ENCODE peak calls at places on chromosomes 2 and 18, in four cellular contexts. X, Z, H and G are unnamed samples.

GRCh38 chr2:7084601-7085000 is 167.4 kb downstream of the RNF144A start:
- DNase-seq in X (no peak), Z (no peak), H (no peak), G (no peak)

GRCh38 chr2:42663106-42663755 is 94.8 kb downstream of the MTA3 start:
- DNase-seq in X (peak; percentile 77), Z (peak; percentile 63), H (peak; percentile 82), G (peak; percentile 65)

GRCh38 chr18:48928787-48929186 is 22.0 kb downstream of the SMAD7 start:
- DNase-seq in X (peak; percentile 42), Z (no peak), H (no peak), G (no peak)

GRCh38 chr2:31469648-31470047 is 55.1 kb upstream of the XDH start:
- DNase-seq in X (no peak), Z (no peak), H (no peak), G (peak; percentile 16)

GRCh38 chr2:95023222-95023597 is 2.3 kb upstream of the MAL start:
- DNase-seq in X (no peak), Z (no peak), H (no peak), G (peak; percentile 19)

GRCh38 chr2:121529439-121530209 is 1.1 kb upstream of the RNU4ATAC start:
- DNase-seq in X (peak; percentile 40), Z (peak; percentile 78), H (peak; percentile 86), G (peak; percentile 67)

GRCh38 chr18:64720781-64721464 is 572.0 kb upstream of the LINC00305 start:
- DNase-seq in X (no peak), Z (peak; percentile 49), H (no peak), G (no peak)

GRCh38 chr18:524496-524895 is 24.0 kb upstream of the COLEC12 start:
- DNase-seq in X (peak; percentile 78), Z (no peak), H (no peak), G (no peak)

GRCh38 chr2:46876741-46877384 is 38.7 kb downstream of the MCFD2 start:
- DNase-seq in X (peak; percentile 88), Z (no peak), H (no peak), G (peak; percentile 79)

GRCh38 chr18:26862084-26862483 is 3.4 kb downstream of the AQP4 start:
- DNase-seq in X (no peak), Z (no peak), H (no peak), G (no peak)

GRCh38 chr2:83003555-83003954 is 1455.5 kb downstream of the SUCLG1 start:
- DNase-seq in X (no peak), Z (no peak), H (no peak), G (no peak)

GRCh38 chr2:233572468-233572867 is 5.9 kb upstream of the USP40 start:
- DNase-seq in X (no peak), Z (no peak), H (no peak), G (peak; percentile 9)

GRCh38 chr2:208781166-208781565 is 374.6 kb downstream of the PTH2R start:
- DNase-seq in X (no peak), Z (no peak), H (no peak), G (no peak)

GRCh38 chr2:85259101-85259590 is 68.6 kb downstream of the TGOLN2 start:
- DNase-seq in X (peak; percentile 65), Z (peak; percentile 56), H (no peak), G (peak; percentile 96)

GRCh38 chr2:234463626-234464290 is 33.1 kb downstream of the ARL4C start:
- DNase-seq in X (peak; percentile 76), Z (no peak), H (no peak), G (no peak)

GRCh38 chr18:36265035-36265434 is 32.5 kb upstream of the FHOD3 start:
- DNase-seq in X (no peak), Z (no peak), H (no peak), G (peak; percentile 86)

GRCh38 chr2:105183555-105184323 is 57.8 kb upstream of the GPR45 start:
- DNase-seq in X (no peak), Z (no peak), H (peak; percentile 7), G (no peak)

GRCh38 chr2:67612576-67612981 is 215.4 kb downstream of the ETAA1 start:
- DNase-seq in X (no peak), Z (no peak), H (no peak), G (no peak)

GRCh38 chr18:59220784-59221765 is 1.1 kb downstream of the GRP start:
- DNase-seq in X (no peak), Z (no peak), H (peak; percentile 42), G (no peak)

GRCh38 chr2:32882911-32883810 is 63.6 kb upstream of the LTBP1 start:
- DNase-seq in X (peak; percentile 53), Z (no peak), H (no peak), G (no peak)

GRCh38 chr18:66534110-66534509 is 69.8 kb downstream of the CDH19 start:
- DNase-seq in X (no peak), Z (no peak), H (no peak), G (no peak)

GRCh38 chr2:226030369-226031077 is 631.0 kb downstream of the NYAP2 start:
- DNase-seq in X (no peak), Z (peak; percentile 86), H (no peak), G (no peak)

DNA sequence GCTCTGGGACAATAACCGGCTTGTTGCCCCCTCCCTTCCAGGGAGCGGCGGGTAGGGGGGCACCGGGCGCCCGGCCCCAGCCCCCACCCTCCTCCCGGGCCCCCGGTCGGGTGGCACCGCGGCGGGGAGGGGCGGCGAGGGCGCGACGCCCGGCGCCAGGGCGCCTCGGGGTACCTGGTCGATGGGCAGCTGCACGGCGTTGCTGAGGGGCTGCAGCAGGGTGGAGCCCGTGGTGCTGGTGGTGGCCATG is 193 bp downstream of the MBOAT2 start:
- DNase-seq in X (no peak), Z (no peak), H (no peak), G (no peak)
- H4K91ac ChIP-seq in X (no peak overlapping the region), Z (no peak overlapping the region), H (no peak overlapping the region), G (peak overlapping the region; percentile 53)

DNA sequence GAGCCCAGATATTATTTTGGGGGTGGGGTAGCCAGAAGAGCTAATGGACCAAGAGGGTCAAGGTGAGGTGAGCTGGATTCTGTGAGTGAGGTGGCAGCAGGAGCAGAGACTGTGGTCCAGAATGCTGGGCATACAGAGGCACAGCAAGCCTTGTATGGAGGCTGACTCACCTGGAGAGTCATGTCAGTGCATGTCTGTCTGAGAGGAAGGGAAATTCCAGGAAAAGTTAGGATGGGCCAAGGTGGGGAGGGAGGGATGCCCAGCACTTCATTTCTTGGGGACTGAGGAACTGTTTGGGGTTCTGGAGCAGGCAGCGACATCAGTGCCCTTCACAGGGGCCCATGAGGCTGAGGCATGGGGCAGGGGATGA is 21.1 kb downstream of the PER2 start:
- DNase-seq in X (peak; percentile 42), Z (no peak), H (no peak), G (no peak)
- H4K91ac ChIP-seq in X (no peak overlapping the region), Z (no peak overlapping the region), H (no peak overlapping the region), G (peak overlapping the region; percentile 75)

GRCh38 chr2:27715318-27716165 is 51.9 kb downstream of the SLC4A1AP start:
- DNase-seq in X (peak; percentile 69), Z (no peak), H (no peak), G (no peak)
- H4K91ac ChIP-seq in X (peak overlapping the region; percentile 84), Z (no peak overlapping the region), H (no peak overlapping the region), G (peak overlapping the region; percentile 81)

GRCh38 chr2:64323192-64323591 is 130.8 kb upstream of the LGALSL start:
- DNase-seq in X (no peak), Z (no peak), H (no peak), G (no peak)
- H4K91ac ChIP-seq in X (no peak overlapping the region), Z (no peak overlapping the region), H (no peak overlapping the region), G (no peak overlapping the region)

DNA sequence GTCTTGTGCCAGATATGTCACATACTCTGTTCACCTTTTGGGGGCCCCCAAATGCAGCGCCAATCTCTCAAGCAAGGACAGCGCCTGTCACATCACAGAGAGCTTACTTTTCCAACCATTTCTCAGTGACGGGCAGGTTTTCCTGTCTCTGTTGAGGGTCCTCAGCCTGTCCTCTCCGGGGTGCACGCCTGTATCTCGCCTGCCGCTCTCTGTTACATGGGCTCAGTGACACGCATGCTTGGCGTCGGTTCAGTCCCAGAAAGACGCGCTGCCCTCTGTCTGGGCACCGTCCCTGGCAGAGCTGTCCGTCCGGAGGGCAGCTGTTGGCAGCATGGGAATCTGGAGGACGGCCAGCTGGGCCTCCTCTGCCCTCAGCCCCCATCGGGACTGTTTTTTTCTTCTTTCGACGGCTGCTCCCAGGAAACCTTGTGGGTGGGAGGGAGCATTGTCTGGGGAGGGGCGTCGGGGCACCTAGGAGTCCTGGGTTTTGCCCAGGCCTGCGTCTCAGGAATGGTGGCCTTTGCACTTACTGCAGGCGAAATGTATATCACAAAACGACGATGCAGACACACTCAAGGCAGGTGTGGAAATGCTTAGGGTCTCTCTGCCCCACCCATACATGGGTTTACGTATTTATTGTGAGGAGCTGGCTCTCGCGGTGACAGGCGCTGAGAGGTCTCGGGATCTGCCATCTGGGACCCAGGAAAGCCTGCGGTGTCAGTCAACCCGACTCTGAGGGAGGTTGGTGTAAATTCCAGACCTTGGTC is 30.9 kb downstream of the RTP5 start:
- DNase-seq in X (no peak), Z (no peak), H (peak; percentile 17), G (no peak)
- H4K91ac ChIP-seq in X (no peak overlapping the region), Z (no peak overlapping the region), H (no peak overlapping the region), G (no peak overlapping the region)

DNA sequence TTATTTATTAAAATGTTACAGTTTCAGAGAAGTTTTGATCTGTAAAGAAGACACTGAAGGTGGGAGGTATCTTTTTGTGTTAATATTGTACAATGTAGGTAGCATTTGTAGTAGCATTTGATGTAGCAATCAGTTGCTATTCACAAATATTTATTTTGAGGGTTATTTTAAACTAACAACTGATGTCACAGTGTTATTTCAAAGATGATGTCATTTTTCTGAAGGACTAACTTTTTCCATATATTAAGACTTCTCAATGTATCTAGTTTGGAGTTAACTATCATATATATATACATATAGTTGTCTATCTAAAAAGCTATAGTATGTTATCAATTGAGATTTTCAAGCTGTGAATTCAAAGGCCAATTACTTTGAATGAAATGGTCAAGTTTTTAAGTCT is 1003.3 kb downstream of the DSC3 start:
- DNase-seq in X (no peak), Z (no peak), H (no peak), G (no peak)
- H4K91ac ChIP-seq in X (no peak overlapping the region), Z (no peak overlapping the region), H (no peak overlapping the region), G (no peak overlapping the region)

DNA sequence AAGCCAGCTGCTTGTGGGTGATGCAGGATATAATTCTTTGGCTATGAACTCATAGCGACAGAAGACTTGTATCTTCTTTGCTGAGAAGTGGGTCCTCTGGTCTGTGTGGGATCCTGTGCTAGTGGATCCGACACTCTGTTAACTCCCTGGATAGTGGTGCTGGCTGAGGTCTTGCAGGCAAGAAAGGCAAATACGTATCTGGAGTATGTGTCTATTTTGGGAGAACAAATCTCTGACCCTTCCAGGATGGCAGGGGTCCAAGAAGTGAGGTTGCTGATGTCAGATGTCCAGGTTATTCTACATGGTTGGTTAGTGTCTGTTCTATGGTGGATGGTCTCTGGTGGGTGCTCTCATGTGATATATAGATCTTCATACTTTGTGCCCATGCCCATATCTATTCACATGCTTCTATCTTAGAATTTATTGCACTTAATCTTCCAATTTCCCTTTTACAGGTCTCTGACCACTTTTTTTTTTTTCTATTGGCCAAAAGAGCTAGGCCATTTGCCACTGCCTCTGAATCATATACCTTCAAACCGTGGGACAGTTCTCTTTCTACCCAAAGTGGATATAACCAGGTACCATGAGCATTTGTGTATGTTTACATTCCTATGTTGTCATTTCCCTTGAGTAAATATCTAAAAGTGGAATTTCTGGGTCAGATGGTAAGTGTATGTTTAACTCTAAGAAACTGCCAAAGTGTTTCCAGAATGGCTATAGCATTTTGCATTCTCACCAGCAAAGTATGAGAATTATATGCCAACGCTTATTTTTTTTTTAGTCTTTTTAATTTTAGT is 45.1 kb upstream of the RBMS1 start:
- DNase-seq in X (peak; percentile 33), Z (no peak), H (no peak), G (peak; percentile 89)
- H4K91ac ChIP-seq in X (no peak overlapping the region), Z (no peak overlapping the region), H (no peak overlapping the region), G (no peak overlapping the region)

DNA sequence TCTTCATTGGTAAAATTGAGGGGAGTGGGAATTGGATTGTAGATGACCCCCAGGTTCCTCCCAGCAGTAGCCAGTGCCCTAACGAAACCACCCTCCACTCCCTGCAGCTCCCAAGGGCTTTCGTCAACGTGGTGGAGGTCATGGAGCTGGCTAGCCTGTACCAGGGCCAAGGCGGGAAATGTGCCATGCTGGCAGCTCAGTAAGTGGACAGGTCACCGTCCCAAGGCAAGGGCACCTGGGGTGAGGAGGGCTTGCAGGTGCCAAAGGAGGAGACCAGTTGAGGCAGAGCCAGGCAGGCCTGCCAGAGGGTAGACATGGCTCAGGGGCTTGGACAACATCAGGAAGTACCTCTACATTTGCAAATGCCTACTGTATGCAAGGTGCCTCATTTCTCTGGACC is 122.6 kb upstream of the PPP1CB start:
- DNase-seq in X (no peak), Z (no peak), H (no peak), G (no peak)
- H4K91ac ChIP-seq in X (no peak overlapping the region), Z (no peak overlapping the region), H (no peak overlapping the region), G (no peak overlapping the region)